ENCODE peak calls at places on chromosomes 5 and 9, in ten cellular contexts. One of them, this sample, is unnamed.

GRCh38 chr5:129406440-129406839 is 53.7 kb upstream of the ADAMTS19 start:
- DNase-seq in dermis blood vessel endothelial cell: no peak
- DNase-seq in C1 segment of cervical spinal cord: no peak
- DNase-seq in stimulated activated CD4-positive, alpha-beta T cell treated with anti-CD3 and anti-CD28 coated beads, TNF-alpha, amount 100 ng/mL, for 48 hours: no peak
- DNase-seq in SIG-M5: no peak
- DNase-seq in dorsolateral prefrontal cortex: no peak
- DNase-seq in stimulated activated CD8-positive, alpha-beta memory T cell treated with anti-CD3 and anti-CD28 coated beads, Interleukin-15, amount 100 ng/mL, for 1 hour: no peak
- DNase-seq in T47D: no peak
- DNase-seq in substantia nigra: no peak
- DNase-seq in HTR-8/SVneo: no peak
- DNase-seq in this sample: no peak

GRCh38 chr5:127812570-127812969 is 109.4 kb downstream of the CCDC192 start:
- DNase-seq in T47D: no peak
- DNase-seq in dorsolateral prefrontal cortex: no peak
- DNase-seq in HTR-8/SVneo: no peak
- DNase-seq in dermis blood vessel endothelial cell: no peak
- DNase-seq in stimulated activated CD8-positive, alpha-beta memory T cell treated with anti-CD3 and anti-CD28 coated beads, Interleukin-15, amount 100 ng/mL, for 1 hour: no peak
- DNase-seq in substantia nigra: no peak
- DNase-seq in C1 segment of cervical spinal cord: no peak
- DNase-seq in stimulated activated CD4-positive, alpha-beta T cell treated with anti-CD3 and anti-CD28 coated beads, TNF-alpha, amount 100 ng/mL, for 48 hours: no peak
- DNase-seq in SIG-M5: no peak
- DNase-seq in this sample: no peak

GRCh38 chr9:93020785-93021670 is 37.5 kb upstream of the SUSD3 start:
- DNase-seq in stimulated activated CD8-positive, alpha-beta memory T cell treated with anti-CD3 and anti-CD28 coated beads, Interleukin-15, amount 100 ng/mL, for 1 hour: no peak
- DNase-seq in dorsolateral prefrontal cortex: peak; percentile 25
- DNase-seq in dermis blood vessel endothelial cell: peak; percentile 4
- DNase-seq in T47D: no peak
- DNase-seq in C1 segment of cervical spinal cord: no peak
- DNase-seq in stimulated activated CD4-positive, alpha-beta T cell treated with anti-CD3 and anti-CD28 coated beads, TNF-alpha, amount 100 ng/mL, for 48 hours: no peak
- DNase-seq in HTR-8/SVneo: no peak
- DNase-seq in SIG-M5: no peak
- DNase-seq in substantia nigra: no peak
- DNase-seq in this sample: no peak

GRCh38 chr9:87535817-87536539 is 38.3 kb downstream of the DAPK1 start:
- DNase-seq in dermis blood vessel endothelial cell: no peak
- DNase-seq in stimulated activated CD8-positive, alpha-beta memory T cell treated with anti-CD3 and anti-CD28 coated beads, Interleukin-15, amount 100 ng/mL, for 1 hour: no peak
- DNase-seq in SIG-M5: no peak
- DNase-seq in C1 segment of cervical spinal cord: no peak
- DNase-seq in stimulated activated CD4-positive, alpha-beta T cell treated with anti-CD3 and anti-CD28 coated beads, TNF-alpha, amount 100 ng/mL, for 48 hours: no peak
- DNase-seq in substantia nigra: no peak
- DNase-seq in T47D: no peak
- DNase-seq in HTR-8/SVneo: no peak
- DNase-seq in dorsolateral prefrontal cortex: no peak
- DNase-seq in this sample: peak; percentile 26

GRCh38 chr9:98419260-98419603 is 163.8 kb upstream of the TBC1D2 start:
- DNase-seq in C1 segment of cervical spinal cord: no peak
- DNase-seq in T47D: no peak
- DNase-seq in stimulated activated CD8-positive, alpha-beta memory T cell treated with anti-CD3 and anti-CD28 coated beads, Interleukin-15, amount 100 ng/mL, for 1 hour: no peak
- DNase-seq in dorsolateral prefrontal cortex: no peak
- DNase-seq in SIG-M5: no peak
- DNase-seq in stimulated activated CD4-positive, alpha-beta T cell treated with anti-CD3 and anti-CD28 coated beads, TNF-alpha, amount 100 ng/mL, for 48 hours: no peak
- DNase-seq in substantia nigra: no peak
- DNase-seq in dermis blood vessel endothelial cell: no peak
- DNase-seq in HTR-8/SVneo: no peak
- DNase-seq in this sample: no peak

GRCh38 chr5:100446879-100447278 is 88.3 kb upstream of the FAM174A start:
- DNase-seq in dorsolateral prefrontal cortex: no peak
- DNase-seq in T47D: no peak
- DNase-seq in stimulated activated CD8-positive, alpha-beta memory T cell treated with anti-CD3 and anti-CD28 coated beads, Interleukin-15, amount 100 ng/mL, for 1 hour: no peak
- DNase-seq in dermis blood vessel endothelial cell: no peak
- DNase-seq in SIG-M5: no peak
- DNase-seq in HTR-8/SVneo: no peak
- DNase-seq in substantia nigra: no peak
- DNase-seq in C1 segment of cervical spinal cord: no peak
- DNase-seq in stimulated activated CD4-positive, alpha-beta T cell treated with anti-CD3 and anti-CD28 coated beads, TNF-alpha, amount 100 ng/mL, for 48 hours: no peak
- DNase-seq in this sample: no peak

GRCh38 chr9:83569326-83569725 is 31.1 kb upstream of the FRMD3 start:
- DNase-seq in HTR-8/SVneo: no peak
- DNase-seq in T47D: no peak
- DNase-seq in SIG-M5: no peak
- DNase-seq in stimulated activated CD8-positive, alpha-beta memory T cell treated with anti-CD3 and anti-CD28 coated beads, Interleukin-15, amount 100 ng/mL, for 1 hour: no peak
- DNase-seq in dermis blood vessel endothelial cell: no peak
- DNase-seq in dorsolateral prefrontal cortex: no peak
- DNase-seq in C1 segment of cervical spinal cord: no peak
- DNase-seq in substantia nigra: peak; percentile 3
- DNase-seq in stimulated activated CD4-positive, alpha-beta T cell treated with anti-CD3 and anti-CD28 coated beads, TNF-alpha, amount 100 ng/mL, for 48 hours: no peak
- DNase-seq in this sample: no peak

GRCh38 chr5:39185761-39186160 is 33.6 kb downstream of the FYB1 start:
- DNase-seq in C1 segment of cervical spinal cord: no peak
- DNase-seq in HTR-8/SVneo: no peak
- DNase-seq in substantia nigra: no peak
- DNase-seq in dermis blood vessel endothelial cell: no peak
- DNase-seq in stimulated activated CD4-positive, alpha-beta T cell treated with anti-CD3 and anti-CD28 coated beads, TNF-alpha, amount 100 ng/mL, for 48 hours: no peak
- DNase-seq in SIG-M5: no peak
- DNase-seq in dorsolateral prefrontal cortex: no peak
- DNase-seq in stimulated activated CD8-positive, alpha-beta memory T cell treated with anti-CD3 and anti-CD28 coated beads, Interleukin-15, amount 100 ng/mL, for 1 hour: no peak
- DNase-seq in T47D: no peak
- DNase-seq in this sample: no peak

GRCh38 chr5:134510970-134511795 is 14.3 kb upstream of the JADE2 start:
- DNase-seq in stimulated activated CD8-positive, alpha-beta memory T cell treated with anti-CD3 and anti-CD28 coated beads, Interleukin-15, amount 100 ng/mL, for 1 hour: no peak
- DNase-seq in dorsolateral prefrontal cortex: no peak
- DNase-seq in stimulated activated CD4-positive, alpha-beta T cell treated with anti-CD3 and anti-CD28 coated beads, TNF-alpha, amount 100 ng/mL, for 48 hours: no peak
- DNase-seq in C1 segment of cervical spinal cord: no peak
- DNase-seq in HTR-8/SVneo: peak; percentile 45
- DNase-seq in substantia nigra: no peak
- DNase-seq in T47D: no peak
- DNase-seq in SIG-M5: no peak
- DNase-seq in dermis blood vessel endothelial cell: peak; percentile 78
- DNase-seq in this sample: peak; percentile 30

GRCh38 chr9:33381231-33381791 is 21.1 kb downstream of the AQP7 start:
- DNase-seq in stimulated activated CD8-positive, alpha-beta memory T cell treated with anti-CD3 and anti-CD28 coated beads, Interleukin-15, amount 100 ng/mL, for 1 hour: no peak
- DNase-seq in C1 segment of cervical spinal cord: no peak
- DNase-seq in substantia nigra: no peak
- DNase-seq in dorsolateral prefrontal cortex: no peak
- DNase-seq in stimulated activated CD4-positive, alpha-beta T cell treated with anti-CD3 and anti-CD28 coated beads, TNF-alpha, amount 100 ng/mL, for 48 hours: no peak
- DNase-seq in SIG-M5: no peak
- DNase-seq in HTR-8/SVneo: no peak
- DNase-seq in T47D: no peak
- DNase-seq in dermis blood vessel endothelial cell: no peak
- DNase-seq in this sample: no peak

GRCh38 chr9:119044801-119045200 is 324.4 kb downstream of the BRINP1 start:
- DNase-seq in substantia nigra: no peak
- DNase-seq in stimulated activated CD4-positive, alpha-beta T cell treated with anti-CD3 and anti-CD28 coated beads, TNF-alpha, amount 100 ng/mL, for 48 hours: no peak
- DNase-seq in C1 segment of cervical spinal cord: no peak
- DNase-seq in T47D: no peak
- DNase-seq in SIG-M5: no peak
- DNase-seq in stimulated activated CD8-positive, alpha-beta memory T cell treated with anti-CD3 and anti-CD28 coated beads, Interleukin-15, amount 100 ng/mL, for 1 hour: no peak
- DNase-seq in HTR-8/SVneo: no peak
- DNase-seq in dermis blood vessel endothelial cell: no peak
- DNase-seq in dorsolateral prefrontal cortex: no peak
- DNase-seq in this sample: no peak

This sample was measured in stimulated activated naive B cell treated with anti-CD40 and anti-IgM and Interleukin-4, amounts not matched to agents 10 μg/mL and 1 μg/mL and 100 μg/mL, for 72 hours.